ENCODE peak calls at places on chromosomes 2 and 18, in ten cellular contexts. I is CD8-positive, alpha-beta T cell; X is pancreas; Z is GM23248; D is foreskin keratinocyte; B is stomach; L is OCI-LY7; M is CD4-positive, alpha-beta memory T cell; S is CD8-positive, alpha-beta memory T cell; R is neuronal stem cell. U is an unnamed sample.

GRCh38 chr2:120344991-120345975 is 653 bp upstream of the INHBB start:
- DNase-seq in I (no peak), S (no peak), M (peak), B (no peak), D (no peak), X (no peak), Z (peak), R (no peak), L (no peak), U (peak)

GRCh38 chr2:180411631-180412030 is 404.5 kb upstream of the CWC22 start:
- DNase-seq in Z (no peak), D (no peak), L (no peak), R (no peak), S (no peak), X (no peak), B (no peak), I (no peak), M (no peak), U (no peak)

GRCh38 chr2:197269173-197269572 is 41.4 kb downstream of the ANKRD44 start:
- DNase-seq in X (no peak), D (no peak), L (no peak), R (no peak), S (no peak), M (peak), Z (peak), B (no peak), I (no peak), U (no peak)

GRCh38 chr2:13046557-13047165 is 329.9 kb downstream of the TRIB2 start:
- DNase-seq in M (no peak), S (no peak), I (no peak), X (no peak), L (peak), Z (peak), B (no peak), R (no peak), D (no peak), U (no peak)

GRCh38 chr2:60252581-60253170 is 300.8 kb downstream of the BCL11A start:
- DNase-seq in X (no peak), S (no peak), M (no peak), B (no peak), L (no peak), Z (no peak), R (no peak), D (no peak), I (no peak), U (no peak)

GRCh38 chr2:113407446-113408099 is 29.9 kb upstream of the ZNG1B start:
- DNase-seq in S (no peak), I (no peak), L (peak), M (no peak), Z (peak), D (peak), R (no peak), X (no peak), B (no peak), U (no peak)

GRCh38 chr2:203396667-203397066 is 68.5 kb downstream of the ABI2 start:
- DNase-seq in M (no peak), D (no peak), L (no peak), B (no peak), I (no peak), X (no peak), Z (no peak), S (no peak), R (no peak), U (no peak)

GRCh38 chr18:60649816-60650215 is 277.2 kb upstream of the MC4R start:
- DNase-seq in Z (no peak), I (no peak), B (no peak), S (no peak), L (no peak), R (no peak), D (no peak), M (no peak), X (no peak), U (no peak)

GRCh38 chr2:226985227-226985946 is 149.5 kb downstream of the RHBDD1 start:
- DNase-seq in B (no peak), R (peak), Z (peak), X (no peak), L (peak), I (no peak), D (peak), S (no peak), M (peak), U (no peak)

GRCh38 chr18:28003451-28003850 is 173.5 kb downstream of the CDH2 start:
- DNase-seq in D (peak), L (no peak), S (no peak), M (no peak), R (no peak), X (no peak), I (no peak), B (no peak), Z (peak), U (no peak)

GRCh38 chr2:100257939-100258338 is 64.4 kb downstream of the LONRF2 start:
- DNase-seq in M (no peak), R (no peak), L (no peak), B (no peak), Z (peak), S (no peak), D (peak), I (no peak), X (no peak), U (peak)

GRCh38 chr2:10305715-10306114 is 3.0 kb downstream of the HPCAL1 start:
- DNase-seq in X (no peak), I (no peak), D (peak), B (peak), Z (no peak), R (no peak), M (peak), L (peak), S (no peak), U (no peak)

GRCh38 chr2:190318931-190319556 is 582 bp downstream of the HIBCH start:
- DNase-seq in S (no peak), I (peak), R (no peak), D (peak), X (no peak), L (peak), Z (peak), B (no peak), M (peak), U (no peak)

GRCh38 chr2:240355001-240355891 is 80.2 kb upstream of the GPC1 start:
- DNase-seq in R (no peak), S (no peak), M (no peak), Z (peak), I (no peak), D (peak), X (no peak), B (no peak), L (no peak), U (no peak)

GRCh38 chr18:10353791-10354190 is 100.6 kb upstream of the APCDD1 start:
- DNase-seq in Z (peak), D (peak), I (no peak), X (no peak), R (no peak), L (no peak), M (no peak), S (no peak), B (no peak), U (peak)

GRCh38 chr2:180604077-180604476 is 376.3 kb upstream of the UBE2E3 start:
- DNase-seq in R (peak), Z (peak), S (no peak), D (peak), M (peak), X (no peak), B (no peak), I (no peak), L (peak), U (no peak)

GRCh38 chr2:20365249-20365817 is 14.7 kb upstream of the PUM2 start:
- DNase-seq in L (no peak), Z (peak), B (no peak), M (no peak), I (no peak), X (no peak), R (no peak), S (no peak), D (peak), U (no peak)

GRCh38 chr2:37891846-37892435 is 33.1 kb upstream of the RMDN2 start:
- DNase-seq in B (no peak), I (no peak), L (no peak), S (no peak), Z (no peak), X (no peak), R (no peak), M (no peak), D (no peak), U (no peak)

GRCh38 chr2:71538656-71539265 is 85.4 kb downstream of the DYSF start:
- DNase-seq in R (no peak), Z (no peak), S (no peak), L (no peak), X (peak), D (no peak), I (no peak), M (no peak), B (no peak), U (peak)

GRCh38 chr2:207768891-207769596 is 662 bp downstream of the FZD5 start:
- DNase-seq in L (no peak), M (peak), X (no peak), S (no peak), R (peak), Z (peak), B (no peak), I (no peak), D (no peak), U (no peak)

DNA sequence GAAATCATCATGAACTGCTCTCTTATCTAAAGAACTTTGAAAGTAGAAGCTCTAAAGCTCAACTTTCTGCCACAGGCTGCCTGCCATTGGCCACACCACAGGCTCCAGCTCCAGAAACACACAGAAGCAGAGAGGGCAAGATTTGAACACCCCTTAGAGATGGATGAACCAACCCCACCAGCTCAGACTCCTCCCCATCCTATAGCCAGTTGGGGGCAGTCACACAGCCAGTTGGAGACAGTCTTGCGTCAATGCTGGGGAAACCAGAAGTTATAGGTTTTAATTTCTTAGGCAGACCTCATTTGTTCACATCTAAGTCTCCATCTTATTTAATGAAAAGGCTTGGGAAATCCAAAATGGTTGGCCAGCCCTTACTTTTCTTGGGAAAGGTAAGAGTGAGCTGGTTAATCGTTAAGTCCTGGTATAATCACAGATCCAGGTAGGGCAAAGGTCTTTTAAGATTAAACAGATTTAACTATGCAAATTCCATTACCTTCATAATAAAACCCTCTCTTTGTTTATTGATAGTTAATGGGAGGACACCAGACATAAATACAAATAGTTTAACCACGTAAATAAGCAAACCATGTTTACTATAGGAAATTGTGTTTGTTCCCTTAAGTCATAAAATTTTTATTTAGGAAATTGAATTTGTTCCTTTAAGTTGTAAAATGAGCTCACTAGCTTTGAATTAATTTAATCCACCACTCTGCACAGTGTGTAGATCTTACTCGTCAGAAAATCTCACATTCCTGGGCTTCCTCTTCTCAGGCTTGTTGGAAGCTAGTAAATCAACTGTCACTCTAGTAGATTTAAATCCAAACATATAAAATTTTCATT is 28.0 kb downstream of the MRO start:
- DNase-seq in Z (no peak), B (no peak), D (peak), X (no peak), M (no peak), R (no peak), L (no peak), S (no peak), I (no peak), U (no peak)
- H3K27ac ChIP-seq in Z (no peak), B (no peak), D (no peak), X (peak), M (no peak), R (no peak), L (no peak), S (no peak), I (no peak), U (no peak)

GRCh38 chr2:144938308-144938709 is 418.4 kb upstream of the ZEB2 start:
- DNase-seq in I (no peak), L (no peak), M (no peak), D (peak), S (no peak), Z (peak), X (no peak), B (no peak), R (no peak), U (no peak)
- H3K27ac ChIP-seq in I (no peak), L (no peak), M (no peak), D (no peak), S (no peak), Z (peak), X (no peak), B (peak), R (no peak), U (peak)

GRCh38 chr2:47661310-47661709 is 121.6 kb upstream of the MSH6 start:
- DNase-seq in L (no peak), S (no peak), R (no peak), M (no peak), I (no peak), B (no peak), Z (no peak), X (no peak), D (no peak), U (no peak)
- H3K27ac ChIP-seq in L (peak), S (no peak), R (no peak), M (no peak), I (no peak), B (no peak), Z (no peak), X (no peak), D (no peak), U (no peak)

DNA sequence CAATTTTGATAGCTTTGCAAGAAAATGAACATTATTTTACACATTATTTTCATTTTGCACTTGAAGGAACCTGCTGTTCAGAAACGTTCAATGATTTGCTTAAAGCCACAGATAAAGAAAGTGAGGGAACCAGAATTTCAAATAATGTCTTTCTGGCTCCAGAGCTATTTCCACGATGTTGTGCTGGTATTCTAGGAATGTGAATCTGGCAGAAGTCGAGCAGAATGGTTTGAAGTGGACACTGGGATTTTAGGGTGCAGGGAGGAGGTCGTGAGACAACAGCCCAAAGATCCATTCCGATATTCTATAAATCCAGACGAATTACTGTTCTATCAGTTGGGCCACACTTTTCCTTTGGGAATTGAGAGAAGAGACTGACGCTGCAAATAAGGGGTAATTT is 2.2 kb downstream of the CCDC102B start:
- DNase-seq in M (no peak), I (no peak), Z (no peak), X (no peak), B (no peak), D (no peak), S (no peak), L (no peak), R (peak), U (no peak)
- H3K27ac ChIP-seq in M (no peak), I (no peak), Z (no peak), X (no peak), B (no peak), D (no peak), S (no peak), L (no peak), R (no peak), U (no peak)

GRCh38 chr18:41268271-41268670 is 686.8 kb upstream of the PIK3C3 start:
- DNase-seq in D (peak), I (no peak), X (no peak), S (no peak), L (no peak), Z (no peak), M (no peak), R (no peak), B (no peak), U (no peak)

GRCh38 chr18:41262688-41263087 is 692.3 kb upstream of the PIK3C3 start:
- DNase-seq in I (no peak), X (no peak), D (no peak), L (no peak), Z (no peak), R (no peak), S (no peak), M (no peak), B (no peak), U (no peak)

GRCh38 chr18:41265047-41265446 is 690.0 kb upstream of the PIK3C3 start:
- DNase-seq in M (no peak), B (no peak), I (no peak), D (peak), S (no peak), R (no peak), X (no peak), L (no peak), Z (no peak), U (peak)

GRCh38 chr18:41266616-41267015 is 688.4 kb upstream of the PIK3C3 start:
- DNase-seq in R (no peak), Z (no peak), D (peak), X (no peak), B (no peak), I (no peak), L (no peak), S (no peak), M (no peak), U (peak)

DNA sequence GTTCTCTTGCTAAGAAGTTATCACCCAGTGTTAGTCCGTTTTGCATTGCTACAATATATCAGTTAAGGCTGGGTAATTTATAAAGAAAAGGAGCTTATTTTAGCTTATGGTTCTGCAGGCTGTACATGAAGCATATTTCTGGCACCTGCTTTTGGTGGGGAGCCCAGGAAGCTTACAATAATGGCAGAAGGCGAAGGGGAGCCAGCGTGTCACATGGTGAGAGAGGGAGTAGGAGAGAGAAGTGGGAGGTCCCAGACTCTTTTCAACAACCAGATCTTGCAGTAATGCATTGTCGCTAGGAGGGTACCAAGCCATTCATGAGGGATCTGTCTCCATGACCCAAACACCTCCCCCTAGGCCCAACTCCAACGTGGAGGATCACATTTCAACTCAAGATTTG is 688.8 kb upstream of the PIK3C3 start:
- DNase-seq in R (no peak), X (no peak), D (no peak), B (no peak), M (no peak), L (no peak), S (no peak), Z (no peak), I (no peak), U (no peak)
- H3K27ac ChIP-seq in R (no peak), X (no peak), D (no peak), B (no peak), M (no peak), L (no peak), S (no peak), Z (no peak), I (no peak), U (peak)

GRCh38 chr2:164335947-164336346 is 285.3 kb downstream of the GRB14 start:
- DNase-seq in L (no peak), B (no peak), X (no peak), M (no peak), D (no peak), S (no peak), Z (no peak), R (no peak), I (no peak), U (no peak)

DNA sequence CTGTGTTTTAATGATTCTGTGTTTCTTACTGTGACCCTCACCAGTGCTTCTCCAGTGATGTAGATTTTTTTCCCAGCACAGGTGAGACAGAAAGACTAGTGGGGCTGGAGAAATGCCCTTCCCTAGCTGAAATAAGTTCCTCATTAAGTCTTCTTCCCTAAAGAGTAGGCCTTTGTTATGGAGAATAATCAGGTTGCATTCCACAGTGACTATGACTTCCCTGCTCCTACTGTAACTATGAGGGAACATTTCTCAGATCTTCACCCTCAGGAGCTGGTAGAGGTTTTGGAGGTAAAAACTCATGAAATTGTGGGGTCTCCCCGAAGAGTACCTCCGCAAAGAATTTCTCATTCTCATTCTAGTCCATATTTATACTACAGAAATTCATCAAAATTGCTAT is 286.2 kb downstream of the GRB14 start:
- DNase-seq in I (no peak), M (no peak), S (no peak), L (no peak), X (no peak), D (no peak), B (no peak), R (no peak), Z (no peak), U (no peak)
- H3K27ac ChIP-seq in I (no peak), M (no peak), S (no peak), L (no peak), X (no peak), D (no peak), B (no peak), R (no peak), Z (no peak), U (no peak)

GRCh38 chr18:48713302-48713701 is 174.5 kb downstream of the CTIF start:
- DNase-seq in D (no peak), Z (no peak), L (no peak), I (no peak), S (no peak), M (no peak), B (no peak), X (no peak), R (no peak), U (no peak)

GRCh38 chr18:48718251-48718959 is 179.6 kb downstream of the CTIF start:
- DNase-seq in S (no peak), B (no peak), I (no peak), R (no peak), Z (no peak), M (no peak), L (no peak), X (no peak), D (no peak), U (no peak)

GRCh38 chr18:48714873-48715272 is 176.0 kb downstream of the CTIF start:
- DNase-seq in S (no peak), R (peak), D (no peak), B (no peak), L (no peak), Z (no peak), X (no peak), M (no peak), I (no peak), U (no peak)

GRCh38 chr18:48719388-48719787 is 180.6 kb downstream of the CTIF start:
- DNase-seq in S (no peak), R (no peak), B (no peak), D (no peak), Z (no peak), I (no peak), M (no peak), L (no peak), X (no peak), U (no peak)

DNA sequence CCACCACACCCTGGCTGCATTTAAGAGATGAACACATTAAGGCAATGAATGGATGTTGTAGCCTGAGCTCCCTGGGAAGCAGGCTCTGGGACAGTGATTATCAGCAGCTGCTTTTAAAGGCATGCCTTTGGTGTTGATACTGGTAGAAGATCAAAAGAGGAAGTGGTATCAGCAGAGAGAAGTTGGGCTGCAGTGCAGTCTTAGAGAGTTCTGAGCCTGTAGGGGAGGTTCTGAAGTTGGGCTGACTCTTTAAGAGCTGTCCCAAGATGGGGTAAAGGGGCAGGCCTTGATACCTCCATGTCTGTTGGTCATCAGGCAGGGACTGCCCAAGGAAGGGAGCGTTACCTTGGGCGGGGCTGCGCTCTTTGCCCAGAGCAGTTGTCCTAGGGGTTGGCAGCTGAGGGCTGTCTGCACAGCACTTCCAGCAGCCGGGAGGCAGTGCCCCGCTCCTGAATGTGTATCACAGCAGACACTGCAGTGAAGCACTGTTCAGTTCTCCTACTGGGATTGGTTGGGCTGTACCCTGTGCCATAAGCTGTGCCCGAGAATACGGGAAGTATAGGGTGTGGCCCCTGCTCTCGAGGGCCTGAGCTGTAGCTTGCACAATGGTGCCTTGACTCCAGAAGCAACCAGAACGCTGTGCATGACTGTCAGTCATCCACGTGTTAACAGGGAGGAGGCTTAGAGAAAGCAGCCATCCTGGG is 177.0 kb downstream of the CTIF start:
- DNase-seq in R (no peak), I (no peak), Z (peak), M (no peak), D (no peak), B (no peak), L (peak), S (no peak), X (no peak), U (no peak)
- H3K27ac ChIP-seq in R (no peak), I (no peak), Z (peak), M (no peak), D (no peak), B (no peak), L (no peak), S (no peak), X (no peak), U (no peak)

U was measured in SJSA1.